ENCODE peak calls at places on chromosomes 3 and 15, in ten cellular contexts. One of them, this sample, is unnamed.

GRCh38 chr3:177498037-177498857 is 301.0 kb upstream of the TBL1XR1 start:
- DNase-seq in Caco-2: no peak
- DNase-seq in CD8-positive, alpha-beta T cell: no peak
- DNase-seq in thoracic aorta: no peak
- DNase-seq in MM.1S: no peak
- DNase-seq in activated CD8-positive, alpha-beta T cell treated with anti-CD3 and anti-CD28 coated beads for 36 hours: no peak
- DNase-seq in OCI-LY7: no peak
- DNase-seq in colonic mucosa: no peak
- DNase-seq in ascending aorta: no peak
- DNase-seq in BJ: no peak
- DNase-seq in this sample: no peak

GRCh38 chr3:179074656-179075055 is 3.0 kb upstream of the ZMAT3 start:
- DNase-seq in ascending aorta: no peak
- DNase-seq in colonic mucosa: no peak
- DNase-seq in OCI-LY7: peak; percentile 27
- DNase-seq in activated CD8-positive, alpha-beta T cell treated with anti-CD3 and anti-CD28 coated beads for 36 hours: no peak
- DNase-seq in MM.1S: no peak
- DNase-seq in Caco-2: no peak
- DNase-seq in BJ: no peak
- DNase-seq in CD8-positive, alpha-beta T cell: no peak
- DNase-seq in thoracic aorta: no peak
- DNase-seq in this sample: no peak

GRCh38 chr3:13292371-13292770 is 127.8 kb downstream of the NUP210 start:
- DNase-seq in thoracic aorta: no peak
- DNase-seq in activated CD8-positive, alpha-beta T cell treated with anti-CD3 and anti-CD28 coated beads for 36 hours: no peak
- DNase-seq in CD8-positive, alpha-beta T cell: no peak
- DNase-seq in BJ: no peak
- DNase-seq in ascending aorta: no peak
- DNase-seq in OCI-LY7: no peak
- DNase-seq in colonic mucosa: no peak
- DNase-seq in Caco-2: no peak
- DNase-seq in MM.1S: no peak
- DNase-seq in this sample: no peak

GRCh38 chr15:67118808-67119207 is 53.4 kb downstream of the SMAD3 start:
- DNase-seq in BJ: no peak
- DNase-seq in CD8-positive, alpha-beta T cell: no peak
- DNase-seq in thoracic aorta: no peak
- DNase-seq in colonic mucosa: no peak
- DNase-seq in ascending aorta: no peak
- DNase-seq in OCI-LY7: no peak
- DNase-seq in activated CD8-positive, alpha-beta T cell treated with anti-CD3 and anti-CD28 coated beads for 36 hours: no peak
- DNase-seq in MM.1S: no peak
- DNase-seq in Caco-2: no peak
- DNase-seq in this sample: no peak

GRCh38 chr15:74127954-74128784 is 2.2 kb upstream of the ISLR2 start:
- DNase-seq in CD8-positive, alpha-beta T cell: no peak
- DNase-seq in Caco-2: no peak
- DNase-seq in BJ: no peak
- DNase-seq in activated CD8-positive, alpha-beta T cell treated with anti-CD3 and anti-CD28 coated beads for 36 hours: peak; percentile 19
- DNase-seq in thoracic aorta: no peak
- DNase-seq in colonic mucosa: no peak
- DNase-seq in MM.1S: no peak
- DNase-seq in OCI-LY7: no peak
- DNase-seq in ascending aorta: no peak
- DNase-seq in this sample: peak; percentile 43

GRCh38 chr3:172201136-172201989 is 162.0 kb downstream of the FNDC3B start:
- DNase-seq in MM.1S: no peak
- DNase-seq in thoracic aorta: no peak
- DNase-seq in OCI-LY7: no peak
- DNase-seq in ascending aorta: peak; percentile 12
- DNase-seq in CD8-positive, alpha-beta T cell: no peak
- DNase-seq in Caco-2: no peak
- DNase-seq in BJ: peak; percentile 69
- DNase-seq in activated CD8-positive, alpha-beta T cell treated with anti-CD3 and anti-CD28 coated beads for 36 hours: no peak
- DNase-seq in colonic mucosa: peak; percentile 73
- DNase-seq in this sample: no peak

GRCh38 chr15:72968531-72968922 is 83.7 kb upstream of the NEO1 start:
- DNase-seq in MM.1S: no peak
- DNase-seq in Caco-2: no peak
- DNase-seq in ascending aorta: no peak
- DNase-seq in BJ: no peak
- DNase-seq in colonic mucosa: peak; percentile 93
- DNase-seq in activated CD8-positive, alpha-beta T cell treated with anti-CD3 and anti-CD28 coated beads for 36 hours: no peak
- DNase-seq in OCI-LY7: no peak
- DNase-seq in thoracic aorta: no peak
- DNase-seq in CD8-positive, alpha-beta T cell: no peak
- DNase-seq in this sample: no peak

GRCh38 chr3:54307616-54308180 is 185.3 kb downstream of the CACNA2D3 start:
- DNase-seq in MM.1S: no peak
- DNase-seq in OCI-LY7: no peak
- DNase-seq in BJ: no peak
- DNase-seq in Caco-2: no peak
- DNase-seq in colonic mucosa: no peak
- DNase-seq in thoracic aorta: no peak
- DNase-seq in activated CD8-positive, alpha-beta T cell treated with anti-CD3 and anti-CD28 coated beads for 36 hours: no peak
- DNase-seq in ascending aorta: no peak
- DNase-seq in CD8-positive, alpha-beta T cell: no peak
- DNase-seq in this sample: no peak

GRCh38 chr3:23129817-23130216 is 73.3 kb upstream of the UBE2E2 start:
- DNase-seq in OCI-LY7: no peak
- DNase-seq in activated CD8-positive, alpha-beta T cell treated with anti-CD3 and anti-CD28 coated beads for 36 hours: no peak
- DNase-seq in MM.1S: peak; percentile 59
- DNase-seq in CD8-positive, alpha-beta T cell: no peak
- DNase-seq in colonic mucosa: no peak
- DNase-seq in Caco-2: peak; percentile 24
- DNase-seq in thoracic aorta: no peak
- DNase-seq in ascending aorta: no peak
- DNase-seq in BJ: peak; percentile 71
- DNase-seq in this sample: no peak

GRCh38 chr3:17479681-17480405 is 262.6 kb downstream of the TBC1D5 start:
- DNase-seq in OCI-LY7: no peak
- DNase-seq in colonic mucosa: no peak
- DNase-seq in Caco-2: no peak
- DNase-seq in ascending aorta: no peak
- DNase-seq in thoracic aorta: no peak
- DNase-seq in activated CD8-positive, alpha-beta T cell treated with anti-CD3 and anti-CD28 coated beads for 36 hours: no peak
- DNase-seq in MM.1S: no peak
- DNase-seq in BJ: no peak
- DNase-seq in CD8-positive, alpha-beta T cell: no peak
- DNase-seq in this sample: no peak

GRCh38 chr15:90097475-90097874 is 4.8 kb downstream of the IDH2 start:
- DNase-seq in Caco-2: no peak
- DNase-seq in CD8-positive, alpha-beta T cell: no peak
- DNase-seq in BJ: no peak
- DNase-seq in colonic mucosa: no peak
- DNase-seq in thoracic aorta: no peak
- DNase-seq in ascending aorta: no peak
- DNase-seq in MM.1S: peak; percentile 96
- DNase-seq in activated CD8-positive, alpha-beta T cell treated with anti-CD3 and anti-CD28 coated beads for 36 hours: peak; percentile 83
- DNase-seq in OCI-LY7: peak; percentile 89
- DNase-seq in this sample: peak; percentile 61

GRCh38 chr3:170054204-170054603 is 16.4 kb downstream of the GPR160 start:
- DNase-seq in activated CD8-positive, alpha-beta T cell treated with anti-CD3 and anti-CD28 coated beads for 36 hours: no peak
- DNase-seq in ascending aorta: no peak
- DNase-seq in CD8-positive, alpha-beta T cell: no peak
- DNase-seq in colonic mucosa: no peak
- DNase-seq in OCI-LY7: peak; percentile 79
- DNase-seq in thoracic aorta: no peak
- DNase-seq in Caco-2: no peak
- DNase-seq in MM.1S: peak; percentile 72
- DNase-seq in BJ: no peak
- DNase-seq in this sample: no peak

DNA sequence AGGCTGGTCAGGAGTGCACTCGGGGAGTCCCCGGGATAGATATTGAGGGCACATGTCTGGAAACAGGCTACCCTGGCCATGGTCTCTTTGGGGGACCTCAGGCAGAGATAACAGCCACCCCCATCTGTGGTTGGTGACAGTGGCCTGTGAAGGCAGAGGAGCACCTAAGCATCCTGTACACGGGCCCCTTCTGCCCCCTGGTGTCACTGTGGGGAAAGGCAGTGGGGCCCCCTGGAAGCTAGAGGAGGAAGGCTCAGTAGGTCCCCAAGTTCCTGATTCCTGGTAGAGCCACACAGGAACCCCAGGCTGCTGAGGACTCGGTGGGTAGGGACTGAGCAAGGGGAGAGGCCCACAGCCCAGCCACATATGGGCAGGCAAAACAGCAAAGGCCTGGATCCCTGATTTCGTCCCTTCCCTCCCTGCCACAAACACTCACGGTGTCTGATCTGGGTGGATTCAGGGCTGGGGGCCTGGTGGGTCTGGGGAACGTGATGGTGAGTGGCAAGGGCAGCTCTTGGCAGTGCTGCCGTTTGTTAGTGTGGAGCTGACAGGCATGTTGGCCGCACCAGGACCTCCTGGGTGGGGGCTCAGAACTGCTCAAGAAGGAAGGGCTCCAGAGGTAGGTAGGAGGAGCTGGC is 14.1 kb upstream of the CXCR6 start:
- DNase-seq in OCI-LY7: peak; percentile 48
- DNase-seq in CD8-positive, alpha-beta T cell: peak; percentile 51
- DNase-seq in ascending aorta: no peak
- DNase-seq in activated CD8-positive, alpha-beta T cell treated with anti-CD3 and anti-CD28 coated beads for 36 hours: peak; percentile 75
- DNase-seq in MM.1S: peak; percentile 53
- DNase-seq in thoracic aorta: no peak
- DNase-seq in Caco-2: peak; percentile 68
- DNase-seq in colonic mucosa: peak; percentile 46
- DNase-seq in BJ: no peak
- DNase-seq in this sample: peak; percentile 85
- TF ChIP-seq CTCF in OCI-LY7: peak; percentile 79
- TF ChIP-seq CTCF in CD8-positive, alpha-beta T cell: peak; percentile 72
- TF ChIP-seq CTCF in ascending aorta: peak; percentile 37
- TF ChIP-seq CTCF in activated CD8-positive, alpha-beta T cell treated with anti-CD3 and anti-CD28 coated beads for 36 hours: peak; percentile 88
- TF ChIP-seq CTCF in MM.1S: peak; percentile 92
- TF ChIP-seq CTCF in thoracic aorta: peak; percentile 33
- TF ChIP-seq CTCF in Caco-2: peak; percentile 59
- TF ChIP-seq CTCF in colonic mucosa: peak; percentile 75
- TF ChIP-seq CTCF in BJ: peak; percentile 87
- TF ChIP-seq CTCF in this sample: peak; percentile 97

GRCh38 chr3:112304611-112305010 is 10.6 kb upstream of the SLC9C1 start:
- DNase-seq in activated CD8-positive, alpha-beta T cell treated with anti-CD3 and anti-CD28 coated beads for 36 hours: no peak
- DNase-seq in ascending aorta: no peak
- DNase-seq in OCI-LY7: peak; percentile 27
- DNase-seq in thoracic aorta: no peak
- DNase-seq in CD8-positive, alpha-beta T cell: no peak
- DNase-seq in BJ: no peak
- DNase-seq in colonic mucosa: no peak
- DNase-seq in Caco-2: no peak
- DNase-seq in MM.1S: no peak
- DNase-seq in this sample: no peak
- TF ChIP-seq CTCF in activated CD8-positive, alpha-beta T cell treated with anti-CD3 and anti-CD28 coated beads for 36 hours: peak; percentile 11
- TF ChIP-seq CTCF in ascending aorta: peak; percentile 20
- TF ChIP-seq CTCF in OCI-LY7: peak; percentile 46
- TF ChIP-seq CTCF in thoracic aorta: peak; percentile 32
- TF ChIP-seq CTCF in CD8-positive, alpha-beta T cell: peak; percentile 15
- TF ChIP-seq CTCF in BJ: peak; percentile 42
- TF ChIP-seq CTCF in colonic mucosa: no peak
- TF ChIP-seq CTCF in Caco-2: no peak
- TF ChIP-seq CTCF in MM.1S: peak; percentile 36
- TF ChIP-seq CTCF in this sample: no peak

DNA sequence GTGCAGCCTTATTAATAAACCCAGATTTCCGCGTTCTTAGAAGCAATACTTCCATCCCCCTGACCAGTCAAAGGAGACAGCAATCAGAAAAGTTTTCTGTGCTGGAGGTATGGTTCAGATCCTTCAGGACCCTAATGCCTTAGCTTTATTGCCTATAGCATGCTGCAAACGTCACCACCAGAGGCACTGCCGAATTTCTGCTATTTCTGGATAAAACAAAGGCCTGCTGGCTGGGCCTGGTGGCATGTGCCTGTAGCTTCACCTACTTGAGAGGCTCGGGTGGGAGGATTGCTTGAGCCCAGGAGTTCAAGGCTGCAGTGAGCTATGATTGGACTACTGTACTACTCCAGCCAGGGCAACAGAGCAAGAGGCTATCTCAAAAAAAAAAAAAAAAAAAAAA is 407.2 kb downstream of the FOXP1 start:
- DNase-seq in colonic mucosa: no peak
- DNase-seq in OCI-LY7: peak; percentile 12
- DNase-seq in CD8-positive, alpha-beta T cell: no peak
- DNase-seq in activated CD8-positive, alpha-beta T cell treated with anti-CD3 and anti-CD28 coated beads for 36 hours: no peak
- DNase-seq in MM.1S: no peak
- DNase-seq in BJ: no peak
- DNase-seq in thoracic aorta: no peak
- DNase-seq in ascending aorta: no peak
- DNase-seq in Caco-2: no peak
- DNase-seq in this sample: no peak
- TF ChIP-seq CTCF in colonic mucosa: no peak
- TF ChIP-seq CTCF in OCI-LY7: no peak
- TF ChIP-seq CTCF in CD8-positive, alpha-beta T cell: no peak
- TF ChIP-seq CTCF in activated CD8-positive, alpha-beta T cell treated with anti-CD3 and anti-CD28 coated beads for 36 hours: no peak
- TF ChIP-seq CTCF in MM.1S: no peak
- TF ChIP-seq CTCF in BJ: no peak
- TF ChIP-seq CTCF in thoracic aorta: no peak
- TF ChIP-seq CTCF in ascending aorta: no peak
- TF ChIP-seq CTCF in Caco-2: no peak
- TF ChIP-seq CTCF in this sample: no peak

GRCh38 chr15:98142584-98142983 is 182.1 kb downstream of the ARRDC4 start:
- DNase-seq in CD8-positive, alpha-beta T cell: no peak
- DNase-seq in BJ: no peak
- DNase-seq in thoracic aorta: no peak
- DNase-seq in ascending aorta: no peak
- DNase-seq in colonic mucosa: no peak
- DNase-seq in Caco-2: no peak
- DNase-seq in activated CD8-positive, alpha-beta T cell treated with anti-CD3 and anti-CD28 coated beads for 36 hours: no peak
- DNase-seq in OCI-LY7: no peak
- DNase-seq in MM.1S: no peak
- DNase-seq in this sample: no peak
- TF ChIP-seq CTCF in CD8-positive, alpha-beta T cell: no peak
- TF ChIP-seq CTCF in BJ: no peak
- TF ChIP-seq CTCF in thoracic aorta: no peak
- TF ChIP-seq CTCF in ascending aorta: no peak
- TF ChIP-seq CTCF in colonic mucosa: no peak
- TF ChIP-seq CTCF in Caco-2: no peak
- TF ChIP-seq CTCF in activated CD8-positive, alpha-beta T cell treated with anti-CD3 and anti-CD28 coated beads for 36 hours: no peak
- TF ChIP-seq CTCF in OCI-LY7: peak; percentile 34
- TF ChIP-seq CTCF in MM.1S: no peak
- TF ChIP-seq CTCF in this sample: no peak

GRCh38 chr3:50551293-50552057 is 16.1 kb downstream of the C3orf18 start:
- DNase-seq in MM.1S: no peak
- DNase-seq in colonic mucosa: no peak
- DNase-seq in BJ: no peak
- DNase-seq in ascending aorta: no peak
- DNase-seq in activated CD8-positive, alpha-beta T cell treated with anti-CD3 and anti-CD28 coated beads for 36 hours: peak; percentile 23
- DNase-seq in OCI-LY7: no peak
- DNase-seq in Caco-2: no peak
- DNase-seq in CD8-positive, alpha-beta T cell: no peak
- DNase-seq in thoracic aorta: no peak
- DNase-seq in this sample: no peak
- TF ChIP-seq CTCF in MM.1S: peak; percentile 19
- TF ChIP-seq CTCF in colonic mucosa: no peak
- TF ChIP-seq CTCF in BJ: no peak
- TF ChIP-seq CTCF in ascending aorta: no peak
- TF ChIP-seq CTCF in activated CD8-positive, alpha-beta T cell treated with anti-CD3 and anti-CD28 coated beads for 36 hours: no peak
- TF ChIP-seq CTCF in OCI-LY7: peak; percentile 18
- TF ChIP-seq CTCF in Caco-2: no peak
- TF ChIP-seq CTCF in CD8-positive, alpha-beta T cell: no peak
- TF ChIP-seq CTCF in thoracic aorta: no peak
- TF ChIP-seq CTCF in this sample: no peak